ENCODE peak calls at places on chromosomes 4 and X, in six cellular contexts. T is right lobe of liver, N is aorta, B is IMR-90, U is fibroblast of lung, C is upper lobe of left lung. R is an unnamed sample.
A peak's percentile ranks its signal among the peaks of the same experiment; 100 is the strongest.

GRCh38 chr4:8248091-8248490 is 21.5 kb upstream of the HTRA3 start:
- DNase-seq in T (no peak), N (no peak), B (no peak), U (no peak), C (no peak), R (no peak)

GRCh38 chr4:42151568-42152506 is 618 bp downstream of the BEND4 start:
- DNase-seq in T (no peak), N (no peak), B (no peak), U (no peak), C (no peak), R (no peak)

GRCh38 chrX:104098151-104098808 is 14.0 kb upstream of the ZCCHC18 start:
- DNase-seq in T (no peak), N (no peak), B (peak; percentile 77), U (peak; percentile 80), C (peak; percentile 37), R (peak; percentile 36)

GRCh38 chrX:115972717-115973116 is 197.8 kb upstream of the AGTR2 start:
- DNase-seq in T (no peak), N (no peak), B (no peak), U (peak; percentile 12), C (no peak), R (no peak)

GRCh38 chr4:126956192-126956897 is 676.4 kb upstream of the INTU start:
- DNase-seq in T (no peak), N (no peak), B (no peak), U (no peak), C (no peak), R (no peak)

GRCh38 chr4:16794816-16795445 is 103.5 kb downstream of the LDB2 start:
- DNase-seq in T (peak; percentile 93), N (no peak), B (peak; percentile 60), U (peak; percentile 42), C (peak; percentile 25), R (peak; percentile 1)

GRCh38 chrX:134074151-134074550 is 88.8 kb upstream of the GPC3 start:
- DNase-seq in T (no peak), N (no peak), B (no peak), U (no peak), C (no peak), R (no peak)

GRCh38 chrX:15055146-15055930 is 182.1 kb downstream of the MOSPD2 start:
- DNase-seq in T (no peak), N (no peak), B (peak; percentile 51), U (peak; percentile 57), C (no peak), R (no peak)

GRCh38 chr4:11468901-11469300 is 40.2 kb upstream of the HS3ST1 start:
- DNase-seq in T (no peak), N (no peak), B (no peak), U (no peak), C (no peak), R (no peak)

GRCh38 chr4:181601118-181601517 is 642.1 kb upstream of the TENM3 start:
- DNase-seq in T (no peak), N (no peak), B (no peak), U (peak; percentile 64), C (no peak), R (no peak)

GRCh38 chr4:38667005-38667771 is 3.2 kb downstream of the KLF3 start:
- DNase-seq in T (peak; percentile 90), N (no peak), B (peak; percentile 99), U (peak; percentile 99), C (peak; percentile 92), R (peak; percentile 90)

GRCh38 chr4:165709973-165710526 is 163.0 kb upstream of the TLL1 start:
- DNase-seq in T (no peak), N (no peak), B (no peak), U (no peak), C (peak; percentile 24), R (no peak)

GRCh38 chr4:34220601-34221000 is 2023.7 kb downstream of the ARAP2 start:
- DNase-seq in T (no peak), N (no peak), B (no peak), U (no peak), C (no peak), R (no peak)

GRCh38 chr4:98318521-98318920 is 57.3 kb downstream of the RAP1GDS1 start:
- DNase-seq in T (no peak), N (no peak), B (no peak), U (no peak), C (no peak), R (no peak)

GRCh38 chr4:46979283-46979682 is 14.1 kb downstream of the GABRA4 start:
- DNase-seq in T (no peak), N (no peak), B (no peak), U (no peak), C (no peak), R (no peak)

GRCh38 chrX:68332156-68332823 is 101.0 kb downstream of the OPHN1 start:
- DNase-seq in T (no peak), N (no peak), B (no peak), U (peak; percentile 35), C (no peak), R (no peak)

GRCh38 chr4:105146286-105147219 is at the start of gene TET2:
- DNase-seq in T (peak; percentile 82), N (peak; percentile 92), B (peak; percentile 87), U (peak; percentile 89), C (peak; percentile 91), R (peak; percentile 66)

GRCh38 chr4:176090115-176090514 is 24.5 kb downstream of the WDR17 start:
- DNase-seq in T (no peak), N (no peak), B (no peak), U (no peak), C (no peak), R (no peak)

DNA sequence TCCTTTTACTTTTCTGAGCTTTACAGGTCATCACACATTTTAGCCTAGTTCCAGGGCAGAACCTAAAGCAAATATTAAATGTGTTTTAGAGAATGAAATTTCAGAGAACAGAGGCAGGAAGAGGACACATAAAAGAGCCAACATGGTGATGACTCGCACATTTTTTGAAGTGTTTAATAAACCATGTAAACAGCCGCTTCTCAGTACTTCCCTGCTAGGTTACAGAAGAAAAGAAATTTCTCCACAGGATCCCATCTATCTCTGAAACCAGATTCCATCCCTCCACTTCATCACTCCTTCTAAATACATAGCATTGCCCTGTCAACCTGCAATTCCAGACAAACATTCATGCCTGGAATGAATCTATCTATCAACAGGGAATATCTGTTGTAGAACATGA is 949.5 kb upstream of the PCDH7 start:
- DNase-seq in T (no peak), N (no peak), B (peak; percentile 17), U (no peak), C (no peak), R (no peak)
- H3K9me3 ChIP-seq in T (no peaks in the 10 kb centered on the region), N (no peaks in the 10 kb centered on the region), B (no peaks in the 10 kb centered on the region), U (no peaks in the 10 kb centered on the region), C (no peaks in the 10 kb centered on the region), R (no peaks in the 10 kb centered on the region)

DNA sequence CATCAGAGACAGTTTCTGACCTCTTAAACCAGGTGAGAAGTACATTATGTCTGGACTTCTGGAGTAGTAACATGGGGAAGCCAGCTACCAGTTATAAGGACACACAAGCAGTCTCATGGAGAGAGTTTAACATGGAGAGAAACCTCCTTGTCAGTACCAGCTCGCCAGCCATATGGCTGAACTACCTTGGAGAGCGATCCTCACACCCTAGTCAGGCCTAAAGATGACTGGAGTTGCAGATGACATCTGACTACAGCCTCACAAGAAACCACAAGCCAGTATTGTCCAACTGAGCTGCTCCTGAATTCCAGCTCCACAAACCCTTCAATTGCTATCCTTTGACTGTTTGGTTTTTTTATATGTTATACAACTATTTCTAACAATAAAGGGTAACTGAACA is 49.8 kb downstream of the PDHA2 start:
- DNase-seq in T (no peak), N (no peak), B (no peak), U (peak; percentile 19), C (no peak), R (no peak)
- H3K27ac ChIP-seq in T (no peak overlapping the region), N (no peak overlapping the region), B (no peak overlapping the region), U (no peak overlapping the region), C (no peak overlapping the region), R (no peak overlapping the region)

GRCh38 chr4:123042095-123042494 is 119.7 kb upstream of the NUDT6 start:
- DNase-seq in T (no peak), N (no peak), B (no peak), U (no peak), C (no peak), R (no peak)
- H3K9me3 ChIP-seq in T (no peaks in the 10 kb centered on the region), N (no peaks in the 10 kb centered on the region), B (peaks cover 12% of the 10 kb centered on the region), U (no peaks in the 10 kb centered on the region), C (peaks cover 15% of the 10 kb centered on the region), R (no peaks in the 10 kb centered on the region)

DNA sequence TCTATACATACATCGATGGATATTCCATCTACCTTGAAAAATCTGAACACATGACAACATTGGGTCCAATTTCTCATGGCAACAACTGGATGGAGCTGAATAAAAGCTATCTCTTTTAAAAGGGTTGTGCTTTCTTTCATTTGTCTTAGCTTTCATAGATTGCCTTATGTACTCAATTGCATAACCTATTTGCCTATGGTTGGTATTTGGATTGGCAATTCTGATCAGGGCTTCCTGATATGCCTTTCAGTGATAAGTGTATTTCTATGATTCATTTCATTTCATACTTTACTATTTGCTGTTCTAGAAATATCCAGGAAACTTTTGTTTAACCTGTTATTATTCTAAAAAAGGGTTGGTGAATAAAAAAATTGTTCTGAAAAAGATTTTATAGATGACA is 509.9 kb downstream of the GRXCR1 start:
- DNase-seq in T (no peak), N (no peak), B (no peak), U (no peak), C (no peak), R (no peak)
- H3K27ac ChIP-seq in T (no peak overlapping the region), N (no peak overlapping the region), B (no peak overlapping the region), U (no peak overlapping the region), C (no peak overlapping the region), R (no peak overlapping the region)

DNA sequence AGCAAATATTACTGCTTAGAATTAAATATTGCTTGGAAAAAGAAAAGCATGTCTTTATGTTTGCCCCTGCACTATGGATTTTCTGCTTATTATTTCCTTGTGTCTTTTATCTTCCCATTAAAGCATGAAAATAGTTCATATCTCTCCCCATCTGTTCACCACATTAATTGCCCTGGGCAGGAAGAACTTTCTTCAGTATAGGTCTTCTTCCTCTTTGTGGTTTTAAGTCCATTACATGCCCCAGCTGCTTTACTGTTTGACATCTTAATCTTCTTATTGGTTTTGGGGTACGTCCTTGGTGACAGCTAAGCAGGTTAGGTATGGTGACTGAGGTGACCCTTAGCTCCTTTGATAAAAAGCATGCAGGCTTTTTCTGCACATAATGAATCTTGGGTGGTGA is 157.3 kb downstream of the AASDH start:
- DNase-seq in T (no peak), N (no peak), B (no peak), U (no peak), C (no peak), R (no peak)
- H3K9me3 ChIP-seq in T (no peaks in the 10 kb centered on the region), N (peaks cover 3% of the 10 kb centered on the region), B (no peaks in the 10 kb centered on the region), U (no peaks in the 10 kb centered on the region), C (no peaks in the 10 kb centered on the region), R (no peaks in the 10 kb centered on the region)

GRCh38 chrX:107775734-107776511 is at the start of gene TSC22D3:
- DNase-seq in T (peak; percentile 87), N (peak; percentile 90), B (peak; percentile 33), U (peak; percentile 54), C (peak; percentile 89), R (peak; percentile 60)
- H3K27ac ChIP-seq in T (peak within 1 kb of the TSS; percentile 73), N (no peak within 1 kb of the TSS), B (no peak within 1 kb of the TSS), U (no peak within 1 kb of the TSS), C (peak within 1 kb of the TSS; percentile 73), R (peak within 1 kb of the TSS; percentile 43)

DNA sequence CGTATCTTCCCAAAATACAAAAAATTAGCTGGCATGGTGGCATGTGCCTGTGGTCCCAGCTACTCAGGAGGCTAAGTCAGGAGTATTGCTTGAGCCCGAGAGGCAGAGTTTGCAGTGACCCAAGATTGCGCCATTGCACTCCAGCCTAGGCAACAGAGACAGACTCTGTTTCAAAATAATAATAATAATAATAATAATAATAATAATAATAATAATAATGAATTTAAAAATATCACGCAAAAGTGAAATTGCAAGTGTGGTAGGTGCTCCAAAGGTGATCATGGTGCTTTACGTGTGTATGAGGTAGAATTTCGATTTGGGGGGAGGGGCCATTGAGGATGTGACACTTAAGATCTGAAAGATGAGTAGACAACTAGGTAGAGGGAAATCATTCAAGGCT is 4.9 kb upstream of the HPSE start:
- DNase-seq in T (no peak), N (no peak), B (no peak), U (no peak), C (no peak), R (no peak)
- H3K9me3 ChIP-seq in T (no peaks in the 10 kb centered on the region), N (peaks cover 5% of the 10 kb centered on the region), B (peaks cover 2% of the 10 kb centered on the region), U (no peaks in the 10 kb centered on the region), C (peaks cover 9% of the 10 kb centered on the region), R (no peaks in the 10 kb centered on the region)

R was measured in CD8-positive, alpha-beta memory T cell.